ENCODE peak calls at places on chromosomes 16 and 17, in seven cellular contexts. H is IMR-90, F is mesendoderm, R is mesenchymal stem cell, S is trophoblast cell, U is neuronal stem cell, J is H1. L is an unnamed sample.

GRCh38 chr17:6548578-6549330 is 7.6 kb downstream of the PITPNM3 start:
- DNase-seq in H (no peak), F (no peak), R (no peak), S (no peak), U (no peak), J (no peak), L (no peak)

GRCh38 chr16:31090540-31090939 is 1.8 kb upstream of the PRSS53 start:
- DNase-seq in H (peak; percentile 65), F (no peak), R (peak; percentile 30), S (no peak), U (no peak), J (no peak), L (no peak)

GRCh38 chr17:73956595-73957465 is 246.6 kb upstream of the RPL38 start:
- DNase-seq in H (no peak), F (peak; percentile 94), R (no peak), S (peak; percentile 54), U (peak; percentile 68), J (peak; percentile 94), L (peak; percentile 95)

GRCh38 chr16:86455116-86455515 is 55.2 kb upstream of the FOXF1 start:
- DNase-seq in H (peak; percentile 100), F (no peak), R (peak; percentile 79), S (no peak), U (no peak), J (no peak), L (no peak)

GRCh38 chr16:71762186-71762585 is 37.7 kb upstream of the PHLPP2 start:
- DNase-seq in H (peak; percentile 57), F (no peak), R (peak; percentile 62), S (no peak), U (no peak), J (no peak), L (no peak)

GRCh38 chr16:22970191-22970845 is 156.4 kb downstream of the HS3ST2 start:
- DNase-seq in H (no peak), F (no peak), R (no peak), S (no peak), U (peak; percentile 21), J (no peak), L (no peak)

GRCh38 chr17:76351526-76352071 is 2.1 kb downstream of the PRPSAP1 start:
- DNase-seq in H (no peak), F (no peak), R (no peak), S (no peak), U (no peak), J (no peak), L (no peak)

GRCh38 chr16:68486671-68487495 is 38.6 kb upstream of the SMPD3 start:
- DNase-seq in H (no peak), F (no peak), R (no peak), S (no peak), U (no peak), J (no peak), L (no peak)

GRCh38 chr16:53745126-53745525 is 41.2 kb downstream of the FTO start:
- DNase-seq in H (no peak), F (peak; percentile 29), R (no peak), S (peak; percentile 35), U (no peak), J (no peak), L (no peak)

GRCh38 chr16:79270011-79270410 is 330.5 kb downstream of the MAF start:
- DNase-seq in H (no peak), F (no peak), R (no peak), S (no peak), U (no peak), J (no peak), L (no peak)

GRCh38 chr16:70700101-70701020 is 14.5 kb upstream of the MTSS2 start:
- DNase-seq in H (no peak), F (no peak), R (peak; percentile 36), S (no peak), U (no peak), J (no peak), L (no peak)

GRCh38 chr16:55471448-55472097 is 7.4 kb upstream of the MMP2 start:
- DNase-seq in H (peak; percentile 92), F (peak; percentile 75), R (peak; percentile 86), S (peak; percentile 72), U (no peak), J (no peak), L (no peak)

GRCh38 chr16:90031931-90032663 is 12.8 kb upstream of the DBNDD1 start:
- DNase-seq in H (peak; percentile 48), F (no peak), R (peak; percentile 63), S (no peak), U (no peak), J (no peak), L (no peak)

GRCh38 chr17:65660947-65661346 is 99.5 kb upstream of the AXIN2 start:
- DNase-seq in H (peak; percentile 70), F (no peak), R (peak; percentile 34), S (no peak), U (no peak), J (no peak), L (no peak)

GRCh38 chr17:77526259-77526711 is 385.5 kb downstream of the SEC14L1 start:
- DNase-seq in H (no peak), F (no peak), R (no peak), S (no peak), U (no peak), J (no peak), L (no peak)

GRCh38 chr16:87984868-87985267 is 33.6 kb downstream of the BANP start:
- DNase-seq in H (no peak), F (no peak), R (no peak), S (no peak), U (no peak), J (no peak), L (no peak)

GRCh38 chr17:80030730-80031410 is 4.8 kb downstream of the TBC1D16 start:
- DNase-seq in H (no peak), F (no peak), R (no peak), S (no peak), U (no peak), J (no peak), L (no peak)

GRCh38 chr17:1638624-1639300 is 6.8 kb downstream of the SCARF1 start:
- DNase-seq in H (no peak), F (no peak), R (no peak), S (no peak), U (no peak), J (no peak), L (no peak)

GRCh38 chr16:87801679-87802300 is 36.0 kb upstream of the KLHDC4 start:
- DNase-seq in H (no peak), F (no peak), R (no peak), S (no peak), U (no peak), J (no peak), L (no peak)

GRCh38 chr17:76075364-76076099 is 951 bp downstream of the GALR2 start:
- DNase-seq in H (no peak), F (peak; percentile 57), R (peak; percentile 30), S (no peak), U (no peak), J (peak; percentile 81), L (peak; percentile 79)

DNA sequence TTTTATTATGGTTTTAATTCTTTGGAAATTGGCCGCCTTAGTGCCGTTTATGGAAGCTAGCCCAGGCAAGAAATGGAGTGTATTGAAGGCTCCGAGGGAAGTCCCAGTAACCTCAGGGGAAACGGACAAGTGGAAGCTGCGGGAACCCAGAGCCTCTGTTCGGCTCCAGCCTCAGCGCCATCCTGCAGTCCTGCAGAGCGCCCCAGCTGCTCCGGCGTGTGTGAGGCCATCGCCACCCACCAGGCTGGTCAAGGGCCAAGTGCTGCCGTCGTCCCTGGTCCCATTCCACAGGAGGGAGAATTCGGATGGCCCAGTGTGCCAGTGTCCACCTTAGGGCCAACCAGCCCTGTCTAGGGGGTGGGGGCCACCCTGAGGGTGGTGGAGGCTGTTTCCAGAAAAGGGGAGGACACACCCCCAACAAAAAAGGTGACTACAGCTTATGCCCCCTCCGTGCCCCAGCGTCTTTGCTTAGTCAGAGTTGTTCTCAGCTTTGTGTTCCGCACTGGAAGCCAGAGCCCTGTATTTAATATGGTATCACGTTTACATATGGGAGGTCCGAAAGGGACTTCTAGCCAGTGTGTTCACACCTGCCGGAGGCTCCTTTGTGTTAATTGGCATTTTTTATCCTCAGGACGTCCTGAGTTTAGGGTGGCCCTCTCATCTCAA is 13.0 kb downstream of the MGRN1 start:
- DNase-seq in H (no peak), F (no peak), R (no peak), S (no peak), U (no peak), J (no peak), L (no peak)
- H2BK5ac ChIP-seq in H (no peak overlapping the region), F (no peak overlapping the region), R (no peak overlapping the region), S (no peak overlapping the region), U (no peak overlapping the region), J (no peak overlapping the region), L (no peak overlapping the region)

DNA sequence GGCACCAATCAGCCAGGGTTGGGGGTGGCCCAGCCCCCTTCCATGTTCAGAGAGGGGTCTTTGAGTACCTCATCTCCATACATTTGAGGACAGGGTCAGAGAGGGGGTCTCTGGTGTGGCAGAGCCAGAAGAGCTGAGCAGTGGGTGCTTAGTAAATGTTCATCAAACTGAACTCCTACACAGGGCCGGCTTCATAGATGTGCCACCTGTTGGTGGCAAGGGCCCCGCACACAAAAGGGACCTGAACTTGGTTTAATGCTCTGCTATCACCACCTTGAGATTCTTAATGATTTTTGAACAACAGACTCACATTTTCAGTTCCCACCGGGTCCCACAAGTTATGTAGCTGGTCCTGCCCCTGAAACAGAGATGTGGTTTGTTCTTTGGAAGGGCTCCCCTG is 9.0 kb upstream of the C1QL1 start:
- DNase-seq in H (no peak), F (no peak), R (no peak), S (no peak), U (no peak), J (no peak), L (no peak)
- H2BK5ac ChIP-seq in H (no peak overlapping the region), F (no peak overlapping the region), R (no peak overlapping the region), S (no peak overlapping the region), U (no peak overlapping the region), J (no peak overlapping the region), L (no peak overlapping the region)

GRCh38 chr17:18326039-18326438 is 10.9 kb downstream of the SMCR8 start:
- DNase-seq in H (no peak), F (no peak), R (no peak), S (no peak), U (no peak), J (no peak), L (no peak)
- H2BK5ac ChIP-seq in H (no peak overlapping the region), F (no peak overlapping the region), R (no peak overlapping the region), S (no peak overlapping the region), U (no peak overlapping the region), J (no peak overlapping the region), L (no peak overlapping the region)

GRCh38 chr17:33642002-33642401 is 348.9 kb upstream of the ASIC2 start:
- DNase-seq in H (no peak), F (peak; percentile 40), R (no peak), S (no peak), U (no peak), J (no peak), L (peak; percentile 52)

GRCh38 chr17:33639103-33639991 is 346.3 kb upstream of the ASIC2 start:
- DNase-seq in H (no peak), F (no peak), R (no peak), S (no peak), U (no peak), J (no peak), L (no peak)

GRCh38 chr17:33640629-33641028 is 347.5 kb upstream of the ASIC2 start:
- DNase-seq in H (no peak), F (peak; percentile 13), R (no peak), S (no peak), U (peak; percentile 9), J (no peak), L (peak; percentile 66)

GRCh38 chr17:33637534-33637933 is 344.4 kb upstream of the ASIC2 start:
- DNase-seq in H (no peak), F (no peak), R (no peak), S (no peak), U (no peak), J (no peak), L (no peak)
- H2BK5ac ChIP-seq in H (no peak overlapping the region), F (no peak overlapping the region), R (no peak overlapping the region), S (no peak overlapping the region), U (no peak overlapping the region), J (no peak overlapping the region), L (no peak overlapping the region)

L was measured in H9.